ENCODE peak calls at places on chromosomes 6 and 20, in six cellular contexts. One of them, this sample, is unnamed.
A peak's percentile ranks its signal among the peaks of the same experiment; 100 is the strongest.

GRCh38 chr6:103578115-103578514 is 1281.6 kb downstream of the HACE1 start:
- DNase-seq in GM12891: no peak
- DNase-seq in K562: no peak
- DNase-seq in HepG2: no peak
- DNase-seq in GM12878: no peak
- DNase-seq in H1: no peak
- DNase-seq in this sample: no peak

GRCh38 chr6:47922391-47922790 is 140.6 kb downstream of the OPN5 start:
- DNase-seq in GM12891: no peak
- DNase-seq in K562: no peak
- DNase-seq in HepG2: no peak
- DNase-seq in GM12878: no peak
- DNase-seq in H1: peak; percentile 49
- DNase-seq in this sample: no peak

GRCh38 chr20:32986331-32986966 is 17.8 kb downstream of the SUN5 start:
- DNase-seq in GM12891: no peak
- DNase-seq in K562: no peak
- DNase-seq in HepG2: no peak
- DNase-seq in GM12878: no peak
- DNase-seq in H1: no peak
- DNase-seq in this sample: no peak

GRCh38 chr6:36130672-36131516 is 581 bp downstream of the MAPK13 start:
- DNase-seq in GM12891: peak; percentile 43
- DNase-seq in K562: no peak
- DNase-seq in HepG2: peak; percentile 73
- DNase-seq in GM12878: no peak
- DNase-seq in H1: peak; percentile 78
- DNase-seq in this sample: peak; percentile 53

GRCh38 chr6:137764464-137764863 is 102.6 kb upstream of the TNFAIP3 start:
- DNase-seq in GM12891: no peak
- DNase-seq in K562: no peak
- DNase-seq in HepG2: no peak
- DNase-seq in GM12878: no peak
- DNase-seq in H1: no peak
- DNase-seq in this sample: no peak

GRCh38 chr6:85129881-85130280 is 320.0 kb upstream of the NT5E start:
- DNase-seq in GM12891: no peak
- DNase-seq in K562: no peak
- DNase-seq in HepG2: no peak
- DNase-seq in GM12878: no peak
- DNase-seq in H1: no peak
- DNase-seq in this sample: no peak

GRCh38 chr20:45229264-45230056 is 8.3 kb downstream of the SEMG2 start:
- DNase-seq in GM12891: peak; percentile 13
- DNase-seq in K562: peak; percentile 64
- DNase-seq in HepG2: peak; percentile 26
- DNase-seq in GM12878: no peak
- DNase-seq in H1: peak; percentile 96
- DNase-seq in this sample: no peak

GRCh38 chr6:148544421-148544820 is 201.8 kb downstream of the SASH1 start:
- DNase-seq in GM12891: no peak
- DNase-seq in K562: no peak
- DNase-seq in HepG2: no peak
- DNase-seq in GM12878: no peak
- DNase-seq in H1: no peak
- DNase-seq in this sample: no peak

GRCh38 chr6:107811591-107812218 is 12.4 kb downstream of the SCML4 start:
- DNase-seq in GM12891: no peak
- DNase-seq in K562: no peak
- DNase-seq in HepG2: no peak
- DNase-seq in GM12878: no peak
- DNase-seq in H1: no peak
- DNase-seq in this sample: no peak

GRCh38 chr6:2054516-2055067 is 190.8 kb downstream of the GMDS start:
- DNase-seq in GM12891: no peak
- DNase-seq in K562: no peak
- DNase-seq in HepG2: no peak
- DNase-seq in GM12878: no peak
- DNase-seq in H1: no peak
- DNase-seq in this sample: no peak

GRCh38 chr6:122569372-122569771 is 40.8 kb upstream of the PKIB start:
- DNase-seq in GM12891: no peak
- DNase-seq in K562: no peak
- DNase-seq in HepG2: no peak
- DNase-seq in GM12878: no peak
- DNase-seq in H1: no peak
- DNase-seq in this sample: no peak

GRCh38 chr6:3249821-3250220 is 8.9 kb upstream of the PSMG4 start:
- DNase-seq in GM12891: no peak
- DNase-seq in K562: no peak
- DNase-seq in HepG2: no peak
- DNase-seq in GM12878: no peak
- DNase-seq in H1: no peak
- DNase-seq in this sample: no peak

GRCh38 chr20:64257107-64257757 is 1.7 kb downstream of the PCMTD2 start:
- DNase-seq in GM12891: no peak
- DNase-seq in K562: no peak
- DNase-seq in HepG2: no peak
- DNase-seq in GM12878: no peak
- DNase-seq in H1: peak; percentile 14
- DNase-seq in this sample: no peak

GRCh38 chr6:7087491-7087979 is 20.2 kb upstream of the RREB1 start:
- DNase-seq in GM12891: no peak
- DNase-seq in K562: no peak
- DNase-seq in HepG2: no peak
- DNase-seq in GM12878: peak; percentile 36
- DNase-seq in H1: no peak
- DNase-seq in this sample: no peak

GRCh38 chr6:77763124-77763523 is 110.3 kb downstream of the MEI4 start:
- DNase-seq in GM12891: no peak
- DNase-seq in K562: no peak
- DNase-seq in HepG2: no peak
- DNase-seq in GM12878: no peak
- DNase-seq in H1: no peak
- DNase-seq in this sample: no peak

DNA sequence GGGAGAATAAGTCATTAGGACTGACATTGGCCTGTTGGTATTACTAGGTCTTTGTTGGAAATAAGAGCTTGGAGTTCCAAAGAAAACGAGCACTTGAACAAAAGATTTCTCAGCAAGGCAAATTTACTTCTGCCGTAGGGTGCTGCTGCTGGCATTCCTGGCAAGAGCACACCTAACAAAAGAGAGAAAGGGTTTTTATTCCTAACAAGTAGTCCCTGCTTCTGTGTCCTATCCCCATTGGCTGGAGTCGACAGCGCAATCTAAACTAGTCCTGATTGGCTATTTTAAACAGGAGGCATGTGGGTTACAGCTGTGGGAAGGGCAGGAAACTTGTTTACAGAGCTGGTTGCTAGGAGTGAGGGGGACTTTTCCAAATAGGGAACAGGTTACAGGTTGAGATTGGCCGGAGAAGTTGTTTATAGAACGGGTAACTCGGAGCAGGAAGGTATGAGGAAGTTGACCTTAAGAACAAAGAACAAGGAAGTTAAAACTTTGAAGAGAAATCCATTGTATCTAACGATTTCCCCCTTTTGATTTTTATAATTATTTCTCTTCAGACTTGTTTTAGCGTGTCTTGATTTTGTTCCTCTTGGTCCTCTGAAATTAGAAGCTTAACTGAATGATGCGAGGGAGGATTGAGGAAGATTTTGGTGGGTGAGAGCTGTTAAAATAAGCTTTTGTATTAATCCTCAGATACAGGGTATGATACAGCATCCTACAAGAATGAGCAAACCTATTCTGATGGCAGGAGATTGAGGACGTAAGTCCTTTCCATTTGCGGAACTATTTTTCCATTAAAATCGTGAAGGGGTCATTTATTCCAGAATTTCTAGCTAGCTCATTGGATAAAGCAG is 3.4 kb upstream of the ZNFX1 start:
- DNase-seq in GM12891: no peak
- DNase-seq in K562: peak; percentile 64
- DNase-seq in HepG2: peak; percentile 90
- DNase-seq in GM12878: no peak
- DNase-seq in H1: no peak
- DNase-seq in this sample: no peak
- TF ChIP-seq POLR2AphosphoS5 in GM12891: peak; percentile 17
- TF ChIP-seq POLR2AphosphoS5 in K562: peak; percentile 70
- TF ChIP-seq POLR2AphosphoS5 in HepG2: peak; percentile 78
- TF ChIP-seq POLR2AphosphoS5 in GM12878: peak; percentile 75
- TF ChIP-seq POLR2AphosphoS5 in H1: peak; percentile 55
- TF ChIP-seq POLR2AphosphoS5 in this sample: peak; percentile 19

DNA sequence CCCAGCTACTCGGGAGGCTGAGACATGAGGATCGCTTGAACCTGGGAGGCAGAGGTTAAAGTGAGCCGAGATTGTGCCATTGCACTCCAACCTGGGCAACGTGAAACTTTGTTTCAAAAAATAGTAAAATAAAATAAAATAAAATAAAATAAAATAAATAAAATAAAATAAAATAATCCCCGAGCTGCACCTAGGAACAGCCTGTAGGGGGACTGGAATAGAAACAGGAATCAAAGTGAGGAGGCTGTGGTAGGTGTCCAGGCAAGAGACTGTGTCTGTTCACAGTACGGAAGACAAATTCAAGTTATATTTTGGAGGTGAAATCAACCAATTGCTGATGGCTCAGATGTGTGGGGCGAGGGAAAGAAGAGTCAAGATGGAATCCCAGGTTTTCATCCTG is 86.2 kb downstream of the KCNB1 start:
- DNase-seq in GM12891: no peak
- DNase-seq in K562: no peak
- DNase-seq in HepG2: no peak
- DNase-seq in GM12878: no peak
- DNase-seq in H1: no peak
- DNase-seq in this sample: no peak
- TF ChIP-seq TAF1 in GM12891: no peak
- TF ChIP-seq TAF1 in K562: no peak
- TF ChIP-seq TAF1 in HepG2: no peak
- TF ChIP-seq TAF1 in GM12878: no peak
- TF ChIP-seq TAF1 in H1: no peak
- TF ChIP-seq TAF1 in this sample: no peak

GRCh38 chr6:157982580-157983438 is 1.1 kb downstream of the SYNJ2 start:
- DNase-seq in GM12891: no peak
- DNase-seq in K562: peak; percentile 59
- DNase-seq in HepG2: peak; percentile 85
- DNase-seq in GM12878: no peak
- DNase-seq in H1: no peak
- DNase-seq in this sample: no peak

GRCh38 chr6:157982297-157982579 is 575 bp downstream of the SYNJ2 start:
- DNase-seq in GM12891: peak; percentile 26
- DNase-seq in K562: peak; percentile 66
- DNase-seq in HepG2: peak; percentile 62
- DNase-seq in GM12878: no peak
- DNase-seq in H1: peak; percentile 76
- DNase-seq in this sample: no peak

GRCh38 chr6:157980288-157981131 is 1.2 kb upstream of the SYNJ2 start:
- DNase-seq in GM12891: no peak
- DNase-seq in K562: peak; percentile 68
- DNase-seq in HepG2: peak; percentile 38
- DNase-seq in GM12878: no peak
- DNase-seq in H1: no peak
- DNase-seq in this sample: no peak

GRCh38 chr6:157981132-157981394 is 600 bp upstream of the SYNJ2 start:
- DNase-seq in GM12891: no peak
- DNase-seq in K562: no peak
- DNase-seq in HepG2: no peak
- DNase-seq in GM12878: no peak
- DNase-seq in H1: no peak
- DNase-seq in this sample: no peak

DNA sequence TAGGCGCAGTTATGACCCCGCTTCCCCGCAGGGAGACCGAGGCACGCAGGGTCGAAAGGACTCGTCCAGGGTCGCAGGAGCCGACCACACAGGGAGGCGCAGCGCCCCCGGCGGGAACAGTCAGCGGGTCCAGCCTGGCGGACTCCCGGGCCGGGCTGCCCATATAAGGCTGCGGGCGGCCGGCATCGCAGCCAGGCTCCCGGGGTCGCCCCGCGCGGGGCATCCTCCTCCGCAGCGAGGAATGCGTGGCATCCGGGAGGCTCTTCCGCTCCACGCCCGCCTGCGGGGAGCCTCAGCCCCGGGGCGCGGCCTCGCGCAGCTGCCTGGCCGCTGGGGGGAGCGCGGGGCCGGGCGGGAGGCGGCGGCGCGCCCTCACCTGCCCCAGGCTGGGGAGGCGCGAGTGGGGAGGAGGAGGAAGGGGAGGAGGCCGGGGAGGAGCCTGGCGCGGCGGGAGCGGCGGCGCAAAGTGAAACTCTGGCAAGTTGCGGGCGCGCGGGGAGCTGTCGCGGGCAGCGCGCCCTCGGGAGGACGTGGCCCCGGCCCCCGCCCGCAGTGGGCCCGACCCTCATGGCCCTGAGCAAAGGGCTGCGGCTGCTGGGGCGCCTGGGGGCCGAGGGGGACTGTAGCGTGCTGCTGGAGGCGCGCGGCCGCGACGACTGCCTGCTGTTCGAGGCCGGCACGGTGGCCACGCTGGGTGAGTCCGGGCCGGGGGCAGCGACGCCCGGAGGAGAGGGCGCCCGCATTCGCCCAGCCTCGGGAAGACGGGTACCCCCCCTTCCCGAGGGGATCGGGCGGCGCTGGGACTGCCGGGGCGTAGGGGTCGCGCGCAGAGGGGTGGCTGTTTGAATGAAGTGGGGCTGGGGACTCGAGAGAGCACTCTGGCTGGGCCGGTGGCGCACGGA is at the start of gene SYNJ2:
- DNase-seq in GM12891: peak; percentile 67
- DNase-seq in K562: peak; percentile 93
- DNase-seq in HepG2: peak; percentile 83
- DNase-seq in GM12878: no peak
- DNase-seq in H1: peak; percentile 82
- DNase-seq in this sample: peak; percentile 72
- TF ChIP-seq POLR2A in GM12891: no peak
- TF ChIP-seq POLR2A in K562: peak; percentile 74
- TF ChIP-seq POLR2A in HepG2: peak; percentile 55
- TF ChIP-seq POLR2A in GM12878: no peak
- TF ChIP-seq POLR2A in H1: peak; percentile 48
- TF ChIP-seq POLR2A in this sample: no peak

DNA sequence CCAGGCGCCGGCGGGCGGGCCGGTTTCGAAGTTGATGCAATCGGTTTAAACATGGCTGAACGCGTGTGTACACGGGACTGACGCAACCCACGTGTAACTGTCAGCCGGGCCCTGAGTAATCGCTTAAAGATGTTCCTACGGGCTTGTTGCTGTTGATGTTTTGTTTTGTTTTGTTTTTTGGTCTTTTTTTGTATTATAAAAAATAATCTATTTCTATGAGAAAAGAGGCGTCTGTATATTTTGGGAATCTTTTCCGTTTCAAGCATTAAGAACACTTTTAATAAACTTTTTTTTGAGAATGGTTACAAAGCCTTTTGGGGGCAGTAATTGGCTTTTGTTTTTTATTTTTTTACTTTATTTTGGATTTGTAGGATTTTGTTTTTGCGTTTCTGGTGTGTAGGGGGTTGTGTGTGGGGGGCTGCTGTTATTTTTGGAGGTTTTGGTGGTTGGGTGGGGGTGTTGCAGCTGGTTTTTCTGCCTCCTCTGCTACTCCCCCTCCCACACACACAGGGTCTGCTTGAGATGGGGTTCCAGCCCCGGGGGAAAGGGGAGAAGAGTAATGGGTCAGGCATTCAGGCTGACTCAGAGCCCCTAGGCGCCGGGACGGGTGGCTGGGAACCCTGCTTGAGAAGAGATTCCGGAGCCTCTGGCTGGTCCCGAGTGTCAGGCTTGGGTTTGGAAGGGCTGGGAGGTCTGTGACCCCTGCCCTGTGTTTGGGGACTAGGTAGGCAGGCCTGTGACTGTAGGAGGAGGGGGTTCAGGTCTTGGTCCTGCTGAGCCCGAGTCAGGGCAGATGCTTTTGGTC is 1.9 kb downstream of the CEBPB start:
- DNase-seq in GM12891: peak; percentile 76
- DNase-seq in K562: peak; percentile 94
- DNase-seq in HepG2: peak; percentile 92
- DNase-seq in GM12878: peak; percentile 25
- DNase-seq in H1: peak; percentile 67
- DNase-seq in this sample: peak; percentile 76
- TF ChIP-seq POLR2AphosphoS5 in GM12891: no peak
- TF ChIP-seq POLR2AphosphoS5 in K562: peak; percentile 52
- TF ChIP-seq POLR2AphosphoS5 in HepG2: peak; percentile 38
- TF ChIP-seq POLR2AphosphoS5 in GM12878: no peak
- TF ChIP-seq POLR2AphosphoS5 in H1: no peak
- TF ChIP-seq POLR2AphosphoS5 in this sample: no peak

This sample was measured in GM12892.